ENCODE peak calls at places on chromosomes 13 and 19, in seven cellular contexts. One of them, this sample, is unnamed.

GRCh38 chr13:110237895-110238294 is 69.1 kb downstream of the COL4A1 start:
- DNase-seq in neural crest cell: no peak
- DNase-seq in HTR-8/SVneo: no peak
- DNase-seq in GM04504: no peak
- DNase-seq in Daoy: no peak
- DNase-seq in A673: no peak
- DNase-seq in colonic mucosa: no peak
- DNase-seq in this sample: no peak

GRCh38 chr19:18674616-18675015 is 8.9 kb upstream of the CRTC1 start:
- DNase-seq in neural crest cell: no peak
- DNase-seq in HTR-8/SVneo: no peak
- DNase-seq in A673: no peak
- DNase-seq in colonic mucosa: no peak
- DNase-seq in GM04504: no peak
- DNase-seq in Daoy: no peak
- DNase-seq in this sample: no peak

GRCh38 chr13:49977992-49978391 is 18.9 kb upstream of the TRIM13 start:
- DNase-seq in HTR-8/SVneo: no peak
- DNase-seq in Daoy: no peak
- DNase-seq in colonic mucosa: no peak
- DNase-seq in neural crest cell: no peak
- DNase-seq in GM04504: no peak
- DNase-seq in A673: no peak
- DNase-seq in this sample: no peak

GRCh38 chr19:13629687-13630357 is 123.5 kb upstream of the CACNA1A start:
- DNase-seq in neural crest cell: no peak
- DNase-seq in A673: peak
- DNase-seq in GM04504: peak
- DNase-seq in Daoy: peak
- DNase-seq in colonic mucosa: no peak
- DNase-seq in HTR-8/SVneo: no peak
- DNase-seq in this sample: no peak

GRCh38 chr13:42883771-42884170 is 102.4 kb downstream of the FAM216B start:
- DNase-seq in neural crest cell: no peak
- DNase-seq in colonic mucosa: peak
- DNase-seq in GM04504: peak
- DNase-seq in HTR-8/SVneo: peak
- DNase-seq in Daoy: peak
- DNase-seq in A673: no peak
- DNase-seq in this sample: no peak

GRCh38 chr19:4575267-4575793 is 15.8 kb upstream of the SEMA6B start:
- DNase-seq in neural crest cell: peak
- DNase-seq in A673: peak
- DNase-seq in HTR-8/SVneo: peak
- DNase-seq in GM04504: peak
- DNase-seq in colonic mucosa: no peak
- DNase-seq in Daoy: peak
- DNase-seq in this sample: no peak

GRCh38 chr19:5588906-5589676 is 21.3 kb upstream of the TINCR start:
- DNase-seq in HTR-8/SVneo: no peak
- DNase-seq in Daoy: no peak
- DNase-seq in A673: no peak
- DNase-seq in colonic mucosa: no peak
- DNase-seq in neural crest cell: no peak
- DNase-seq in GM04504: no peak
- DNase-seq in this sample: no peak

GRCh38 chr13:33615436-33615835 is 202.5 kb upstream of the RFC3 start:
- DNase-seq in GM04504: no peak
- DNase-seq in A673: no peak
- DNase-seq in colonic mucosa: no peak
- DNase-seq in HTR-8/SVneo: no peak
- DNase-seq in Daoy: no peak
- DNase-seq in neural crest cell: no peak
- DNase-seq in this sample: no peak

GRCh38 chr19:54030895-54031586 is 32.7 kb downstream of the VSTM1 start:
- DNase-seq in A673: peak
- DNase-seq in colonic mucosa: no peak
- DNase-seq in GM04504: no peak
- DNase-seq in HTR-8/SVneo: no peak
- DNase-seq in Daoy: peak
- DNase-seq in neural crest cell: no peak
- DNase-seq in this sample: no peak

GRCh38 chr13:112150352-112150751 is 83.4 kb downstream of the SOX1 start:
- DNase-seq in GM04504: no peak
- DNase-seq in HTR-8/SVneo: no peak
- DNase-seq in A673: no peak
- DNase-seq in neural crest cell: no peak
- DNase-seq in colonic mucosa: no peak
- DNase-seq in Daoy: no peak
- DNase-seq in this sample: no peak

GRCh38 chr13:32581177-32581786 is 5.0 kb upstream of the PDS5B start:
- DNase-seq in GM04504: no peak
- DNase-seq in colonic mucosa: no peak
- DNase-seq in A673: peak
- DNase-seq in neural crest cell: no peak
- DNase-seq in Daoy: no peak
- DNase-seq in HTR-8/SVneo: no peak
- DNase-seq in this sample: no peak

GRCh38 chr19:30278882-30279254 is 93.3 kb upstream of the ZNF536 start:
- DNase-seq in Daoy: no peak
- DNase-seq in GM04504: no peak
- DNase-seq in neural crest cell: no peak
- DNase-seq in colonic mucosa: no peak
- DNase-seq in HTR-8/SVneo: no peak
- DNase-seq in A673: no peak
- DNase-seq in this sample: no peak

GRCh38 chr13:66138172-66138811 is 1091.8 kb downstream of the PCDH9 start:
- DNase-seq in HTR-8/SVneo: no peak
- DNase-seq in colonic mucosa: no peak
- DNase-seq in GM04504: no peak
- DNase-seq in Daoy: no peak
- DNase-seq in neural crest cell: no peak
- DNase-seq in A673: no peak
- DNase-seq in this sample: no peak

GRCh38 chr19:30066781-30067759 is 125.0 kb downstream of the URI1 start:
- DNase-seq in HTR-8/SVneo: no peak
- DNase-seq in GM04504: no peak
- DNase-seq in Daoy: no peak
- DNase-seq in neural crest cell: no peak
- DNase-seq in A673: no peak
- DNase-seq in colonic mucosa: no peak
- DNase-seq in this sample: no peak

GRCh38 chr19:50268046-50268445 is 61.1 kb downstream of the KCNC3 start:
- DNase-seq in A673: no peak
- DNase-seq in Daoy: peak
- DNase-seq in HTR-8/SVneo: no peak
- DNase-seq in neural crest cell: no peak
- DNase-seq in GM04504: no peak
- DNase-seq in colonic mucosa: no peak
- DNase-seq in this sample: no peak